ENCODE peak calls at places on chromosomes 3 and 15, in nine cellular contexts. A is mammary epithelial cell, O is GM12865, X is RWPE1, Y is cardiac fibroblast, M is nephron progenitor cell, K is psoas muscle, F is WTC11, G is neural crest cell. D is an unnamed sample.
A peak's percentile ranks its signal among the peaks of the same experiment; 100 is the strongest.

GRCh38 chr15:97085806-97086205 is 755.3 kb downstream of the NR2F2 start:
- DNase-seq in A (no peak), O (no peak), X (no peak), Y (no peak), M (no peak), K (no peak), F (no peak), G (no peak), D (no peak)

GRCh38 chr3:134453631-134454030 is 32.2 kb downstream of the ANAPC13 start:
- DNase-seq in A (no peak), O (no peak), X (no peak), Y (no peak), M (no peak), K (no peak), F (peak; percentile 48), G (no peak), D (no peak)

GRCh38 chr15:67922971-67923646 is 83.3 kb upstream of the RNU6-1 start:
- DNase-seq in A (no peak), O (no peak), X (no peak), Y (no peak), M (no peak), K (no peak), F (no peak), G (no peak), D (no peak)

GRCh38 chr3:180180795-180181194 is 144.1 kb upstream of the PEX5L start:
- DNase-seq in A (peak; percentile 71), O (no peak), X (no peak), Y (no peak), M (no peak), K (no peak), F (no peak), G (no peak), D (no peak)

GRCh38 chr3:187641319-187641976 is 28.7 kb downstream of the SST start:
- DNase-seq in A (no peak), O (no peak), X (no peak), Y (no peak), M (no peak), K (no peak), F (no peak), G (no peak), D (no peak)

GRCh38 chr15:89368566-89369223 is 34.1 kb upstream of the POLG start:
- DNase-seq in A (no peak), O (no peak), X (no peak), Y (no peak), M (no peak), K (no peak), F (peak; percentile 63), G (no peak), D (no peak)

GRCh38 chr15:43941555-43941954 is 114.8 kb downstream of the WDR76 start:
- DNase-seq in A (no peak), O (peak; percentile 70), X (no peak), Y (no peak), M (no peak), K (no peak), F (no peak), G (no peak), D (peak; percentile 43)

GRCh38 chr3:114478806-114479205 is 185.0 kb downstream of the TIGIT start:
- DNase-seq in A (no peak), O (no peak), X (no peak), Y (no peak), M (no peak), K (no peak), F (no peak), G (no peak), D (no peak)

GRCh38 chr3:134136604-134137003 is 106.9 kb upstream of the SLCO2A1 start:
- DNase-seq in A (no peak), O (no peak), X (no peak), Y (no peak), M (no peak), K (no peak), F (no peak), G (no peak), D (no peak)

GRCh38 chr3:33032937-33033336 is 64.0 kb downstream of the GLB1 start:
- DNase-seq in A (peak; percentile 82), O (no peak), X (peak; percentile 73), Y (no peak), M (no peak), K (no peak), F (no peak), G (no peak), D (no peak)

GRCh38 chr3:42851228-42851834 is 24.3 kb downstream of the CYP8B1 start:
- DNase-seq in A (no peak), O (no peak), X (no peak), Y (no peak), M (no peak), K (no peak), F (no peak), G (no peak), D (no peak)

DNA sequence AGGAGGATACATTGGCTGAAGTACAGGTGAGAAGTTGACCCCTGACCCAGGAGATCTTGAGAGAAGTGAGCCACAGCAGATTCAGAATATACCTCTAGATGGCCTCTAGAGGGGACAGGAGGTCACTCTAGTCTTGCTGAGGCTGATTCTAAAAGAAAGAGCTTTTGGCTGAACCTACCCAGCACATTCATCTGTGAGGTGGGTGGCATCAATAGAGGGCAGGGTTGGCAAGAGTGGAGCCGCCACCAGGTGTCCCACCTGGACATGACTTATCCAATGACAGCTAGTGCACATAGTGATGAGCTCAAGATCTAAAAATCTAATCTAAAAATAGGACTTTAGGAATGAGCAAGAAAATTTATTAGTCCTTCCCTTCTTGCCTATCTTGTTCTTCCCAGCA is 51.6 kb downstream of the CYP19A1 start:
- DNase-seq in A (no peak), O (peak; percentile 19), X (no peak), Y (no peak), M (no peak), K (no peak), F (no peak), G (no peak), D (peak; percentile 42)
- TF ChIP-seq CTCF in A (peak; percentile 44), O (peak; percentile 14), X (no peak), Y (peak; percentile 24), M (no peak), K (no peak), F (no peak), G (no peak), D (peak; percentile 15)

GRCh38 chr15:72473670-72474465 is at the start of gene ARIH1:
- DNase-seq in A (peak; percentile 94), O (peak; percentile 97), X (peak; percentile 90), Y (peak; percentile 98), M (peak; percentile 98), K (peak; percentile 99), F (peak; percentile 96), G (peak; percentile 98), D (peak; percentile 93)
- TF ChIP-seq CTCF in A (peak; percentile 55), O (peak; percentile 45), X (peak; percentile 61), Y (peak; percentile 44), M (no peak), K (peak; percentile 34), F (no peak), G (peak; percentile 43), D (peak; percentile 25)

GRCh38 chr3:146502887-146503458 is 33.6 kb upstream of the PLSCR2 start:
- DNase-seq in A (peak; percentile 50), O (no peak), X (no peak), Y (no peak), M (no peak), K (no peak), F (no peak), G (no peak), D (no peak)

GRCh38 chr3:146504546-146505197 is 35.3 kb upstream of the PLSCR2 start:
- DNase-seq in A (peak; percentile 33), O (no peak), X (no peak), Y (no peak), M (no peak), K (no peak), F (no peak), G (no peak), D (no peak)

GRCh38 chr3:146505496-146505895 is 36.1 kb upstream of the PLSCR2 start:
- DNase-seq in A (no peak), O (no peak), X (no peak), Y (no peak), M (no peak), K (no peak), F (no peak), G (no peak), D (no peak)

GRCh38 chr3:146501752-146502151 is 32.4 kb upstream of the PLSCR2 start:
- DNase-seq in A (no peak), O (peak; percentile 7), X (no peak), Y (no peak), M (no peak), K (no peak), F (no peak), G (no peak), D (peak; percentile 10)

DNA sequence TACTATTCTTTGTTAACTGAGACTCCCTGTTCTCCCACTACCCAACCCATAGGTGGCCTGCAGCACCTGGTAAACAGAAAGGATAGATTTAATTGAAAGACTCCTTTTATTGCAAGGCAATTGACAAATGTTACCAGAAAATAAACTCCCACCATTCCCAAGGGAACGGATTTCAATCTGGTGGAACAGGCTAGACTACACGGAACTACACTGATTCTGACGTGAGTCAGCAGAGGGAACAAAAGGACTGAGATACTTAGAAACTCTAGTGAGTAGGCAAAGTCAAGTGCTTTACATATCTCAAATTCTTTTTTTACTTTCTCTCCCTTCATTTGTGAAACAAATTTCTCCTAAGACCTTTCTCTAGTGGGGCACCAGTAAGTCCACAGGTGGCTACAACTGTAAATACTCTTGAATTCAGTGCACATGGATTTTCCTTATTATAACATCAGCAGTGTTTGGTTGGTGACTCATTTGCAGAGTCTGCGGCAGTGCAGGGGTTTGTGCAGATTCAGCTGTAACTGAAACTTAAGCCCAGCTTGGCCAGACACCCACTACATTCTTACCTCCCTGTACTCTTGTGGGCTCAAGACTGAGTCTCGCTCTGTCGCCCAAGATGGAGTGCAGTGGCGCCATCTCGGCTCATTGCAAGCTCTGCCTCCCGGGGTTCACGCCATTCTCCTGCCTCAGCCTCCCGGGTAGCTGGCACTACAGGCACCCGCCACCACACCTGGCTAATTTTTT is 34.3 kb upstream of the PLSCR2 start:
- DNase-seq in A (peak; percentile 92), O (peak; percentile 88), X (peak; percentile 55), Y (peak; percentile 86), M (no peak), K (no peak), F (no peak), G (no peak), D (peak; percentile 62)
- TF ChIP-seq CTCF in A (peak; percentile 19), O (no peak), X (no peak), Y (no peak), M (no peak), K (no peak), F (no peak), G (peak; percentile 39), D (no peak)

GRCh38 chr15:77118787-77119410 is 48.0 kb upstream of the TSPAN3 start:
- DNase-seq in A (peak; percentile 40), O (peak; percentile 73), X (peak; percentile 61), Y (peak; percentile 89), M (no peak), K (no peak), F (no peak), G (peak; percentile 26), D (peak; percentile 53)

GRCh38 chr15:77107531-77108355 is 36.8 kb upstream of the TSPAN3 start:
- DNase-seq in A (no peak), O (peak; percentile 58), X (peak; percentile 51), Y (peak; percentile 75), M (peak; percentile 67), K (peak; percentile 73), F (peak; percentile 79), G (peak; percentile 51), D (peak; percentile 64)

GRCh38 chr15:77111813-77112212 is 40.9 kb upstream of the TSPAN3 start:
- DNase-seq in A (peak; percentile 3), O (no peak), X (no peak), Y (no peak), M (no peak), K (no peak), F (no peak), G (no peak), D (no peak)

GRCh38 chr15:77115179-77115578 is 44.3 kb upstream of the TSPAN3 start:
- DNase-seq in A (no peak), O (no peak), X (no peak), Y (no peak), M (no peak), K (no peak), F (no peak), G (no peak), D (no peak)

GRCh38 chr15:77112819-77113569 is 42.1 kb upstream of the TSPAN3 start:
- DNase-seq in A (no peak), O (no peak), X (no peak), Y (no peak), M (no peak), K (no peak), F (no peak), G (no peak), D (no peak)
- TF ChIP-seq CTCF in A (no peak), O (no peak), X (no peak), Y (no peak), M (no peak), K (no peak), F (no peak), G (peak; percentile 21), D (no peak)

D was measured in GM13976.